ENCODE peak calls at places on chromosomes 5 and 9, in seven cellular contexts. Z is fibroblast of the conjunctiva; V is dorsolateral prefrontal cortex; A is T-cell; B is stimulated activated CD8-positive, alpha-beta memory T cell treated with anti-CD3 and anti-CD28 coated beads, Interleukin-2, amount 100 ng/mL, for 1 hour; Y is glomerular endothelial cell; J is BE2C. W is an unnamed sample.

GRCh38 chr9:83334320-83334719 is 203.9 kb downstream of the FRMD3 start:
- DNase-seq in Z (peak), V (peak), A (peak), B (peak), Y (peak), J (peak), W (peak)

GRCh38 chr5:172049226-172049796 is 42.9 kb upstream of the FBXW11 start:
- DNase-seq in Z (no peak), V (peak), A (no peak), B (no peak), Y (no peak), J (no peak), W (no peak)

GRCh38 chr9:111107141-111107540 is 68.9 kb upstream of the LPAR1 start:
- DNase-seq in Z (no peak), V (no peak), A (no peak), B (no peak), Y (no peak), J (no peak), W (no peak)

GRCh38 chr5:125412561-125413535 is 666.4 kb upstream of the ZNF608 start:
- DNase-seq in Z (peak), V (peak), A (no peak), B (no peak), Y (no peak), J (peak), W (peak)

GRCh38 chr9:4238522-4238921 is 61.3 kb downstream of the GLIS3 start:
- DNase-seq in Z (no peak), V (no peak), A (no peak), B (no peak), Y (no peak), J (no peak), W (peak)

GRCh38 chr5:135033026-135033861 is 784 bp downstream of the PITX1 start:
- DNase-seq in Z (peak), V (no peak), A (no peak), B (no peak), Y (no peak), J (peak), W (peak)

GRCh38 chr9:135303280-135303647 is 176.3 kb upstream of the PPP1R26 start:
- DNase-seq in Z (no peak), V (no peak), A (no peak), B (no peak), Y (no peak), J (no peak), W (no peak)

GRCh38 chr9:21078702-21079101 is 960 bp upstream of the IFNB1 start:
- DNase-seq in Z (no peak), V (no peak), A (no peak), B (no peak), Y (no peak), J (no peak), W (no peak)

GRCh38 chr9:115630126-115630840 is 512.3 kb upstream of the TNC start:
- DNase-seq in Z (no peak), V (no peak), A (no peak), B (no peak), Y (no peak), J (no peak), W (no peak)

GRCh38 chr9:36791204-36791948 is 218.7 kb downstream of the MELK start:
- DNase-seq in Z (no peak), V (no peak), A (no peak), B (no peak), Y (no peak), J (no peak), W (no peak)

GRCh38 chr9:114643001-114643400 is 14.6 kb downstream of the TEX53 start:
- DNase-seq in Z (no peak), V (no peak), A (no peak), B (no peak), Y (no peak), J (no peak), W (no peak)

GRCh38 chr5:143033535-143034260 is 263.5 kb downstream of the ARHGAP26 start:
- DNase-seq in Z (peak), V (no peak), A (no peak), B (no peak), Y (peak), J (no peak), W (peak)

GRCh38 chr5:124103671-124104070 is 591.7 kb downstream of the CSNK1G3 start:
- DNase-seq in Z (no peak), V (no peak), A (no peak), B (no peak), Y (no peak), J (no peak), W (no peak)

GRCh38 chr5:172802585-172803176 is 31.4 kb upstream of the ERGIC1 start:
- DNase-seq in Z (peak), V (no peak), A (no peak), B (no peak), Y (no peak), J (no peak), W (peak)

GRCh38 chr9:114303977-114304376 is 18.9 kb upstream of the ORM1 start:
- DNase-seq in Z (no peak), V (no peak), A (no peak), B (no peak), Y (no peak), J (no peak), W (no peak)

GRCh38 chr5:111762895-111763294 is 5.9 kb upstream of the NREP start:
- DNase-seq in Z (no peak), V (no peak), A (no peak), B (no peak), Y (no peak), J (no peak), W (peak)